ENCODE peak calls at places on chromosomes 12 and 14, in six cellular contexts. One of them, this sample, is unnamed. For H3K9me3, the result is how much of the 10 kb centered on the place peaks cover.

GRCh38 chr14:67999290-67999689 is 179.7 kb downstream of the RAD51B start:
- DNase-seq in mammary epithelial cell: peak
- DNase-seq in ovary: no peak
- DNase-seq in uterus: no peak
- DNase-seq in left ventricle myocardium inferior: no peak
- DNase-seq in A549: no peak
- DNase-seq in this sample: no peak

GRCh38 chr12:53452159-53453077 is 516 bp downstream of the PCBP2 start:
- DNase-seq in uterus: peak
- DNase-seq in mammary epithelial cell: peak
- DNase-seq in A549: peak
- DNase-seq in ovary: peak
- DNase-seq in left ventricle myocardium inferior: peak
- DNase-seq in this sample: peak

GRCh38 chr12:10247659-10248058 is 35.0 kb downstream of the GABARAPL1 start:
- DNase-seq in left ventricle myocardium inferior: no peak
- DNase-seq in mammary epithelial cell: no peak
- DNase-seq in uterus: no peak
- DNase-seq in ovary: no peak
- DNase-seq in A549: no peak
- DNase-seq in this sample: no peak

GRCh38 chr14:91755560-91755959 is 23.7 kb upstream of the CATSPERB start:
- DNase-seq in mammary epithelial cell: peak
- DNase-seq in uterus: no peak
- DNase-seq in left ventricle myocardium inferior: no peak
- DNase-seq in A549: peak
- DNase-seq in ovary: no peak
- DNase-seq in this sample: no peak

GRCh38 chr12:16766736-16767135 is 160.8 kb upstream of the LMO3 start:
- DNase-seq in uterus: no peak
- DNase-seq in mammary epithelial cell: no peak
- DNase-seq in A549: no peak
- DNase-seq in ovary: no peak
- DNase-seq in left ventricle myocardium inferior: no peak
- DNase-seq in this sample: no peak

GRCh38 chr12:76018111-76018510 is 13.5 kb downstream of the PHLDA1 start:
- DNase-seq in uterus: no peak
- DNase-seq in A549: peak
- DNase-seq in mammary epithelial cell: no peak
- DNase-seq in left ventricle myocardium inferior: peak
- DNase-seq in ovary: no peak
- DNase-seq in this sample: peak

GRCh38 chr12:69484428-69484827 is 14.2 kb downstream of the FRS2 start:
- DNase-seq in ovary: no peak
- DNase-seq in left ventricle myocardium inferior: no peak
- DNase-seq in A549: no peak
- DNase-seq in uterus: no peak
- DNase-seq in mammary epithelial cell: no peak
- DNase-seq in this sample: no peak

GRCh38 chr12:108151505-108152178 is 22.6 kb downstream of the WSCD2 start:
- DNase-seq in ovary: no peak
- DNase-seq in A549: no peak
- DNase-seq in uterus: no peak
- DNase-seq in mammary epithelial cell: no peak
- DNase-seq in left ventricle myocardium inferior: no peak
- DNase-seq in this sample: no peak

GRCh38 chr12:42162198-42162597 is 17.5 kb upstream of the GXYLT1 start:
- DNase-seq in mammary epithelial cell: peak
- DNase-seq in left ventricle myocardium inferior: no peak
- DNase-seq in ovary: no peak
- DNase-seq in A549: peak
- DNase-seq in uterus: no peak
- DNase-seq in this sample: no peak

GRCh38 chr14:102238766-102239165 is 66.2 kb downstream of the MOK start:
- DNase-seq in left ventricle myocardium inferior: no peak
- DNase-seq in uterus: no peak
- DNase-seq in ovary: no peak
- DNase-seq in A549: no peak
- DNase-seq in mammary epithelial cell: no peak
- DNase-seq in this sample: no peak

GRCh38 chr12:2616763-2617162 is 178.0 kb upstream of the FKBP4 start:
- DNase-seq in mammary epithelial cell: no peak
- DNase-seq in A549: no peak
- DNase-seq in left ventricle myocardium inferior: no peak
- DNase-seq in uterus: no peak
- DNase-seq in ovary: no peak
- DNase-seq in this sample: no peak

GRCh38 chr12:46693518-46693917 is 132.3 kb downstream of the SLC38A4 start:
- DNase-seq in ovary: no peak
- DNase-seq in A549: no peak
- DNase-seq in mammary epithelial cell: no peak
- DNase-seq in left ventricle myocardium inferior: no peak
- DNase-seq in uterus: no peak
- DNase-seq in this sample: no peak

GRCh38 chr14:63510538-63510937 is 32.6 kb downstream of the PPP2R5E start:
- DNase-seq in A549: no peak
- DNase-seq in mammary epithelial cell: no peak
- DNase-seq in left ventricle myocardium inferior: no peak
- DNase-seq in uterus: no peak
- DNase-seq in ovary: no peak
- DNase-seq in this sample: no peak

GRCh38 chr12:93078092-93078491 is 149.0 kb upstream of the EEA1 start:
- DNase-seq in uterus: no peak
- DNase-seq in left ventricle myocardium inferior: no peak
- DNase-seq in A549: no peak
- DNase-seq in mammary epithelial cell: no peak
- DNase-seq in ovary: no peak
- DNase-seq in this sample: no peak
- H3K27ac ChIP-seq in uterus: no peak
- H3K27ac ChIP-seq in left ventricle myocardium inferior: no peak
- H3K27ac ChIP-seq in A549: no peak
- H3K27ac ChIP-seq in mammary epithelial cell: no peak
- H3K27ac ChIP-seq in ovary: no peak
- H3K27ac ChIP-seq in this sample: no peak

GRCh38 chr14:40733206-40733605 is 873.5 kb upstream of the LRFN5 start:
- DNase-seq in left ventricle myocardium inferior: no peak
- DNase-seq in mammary epithelial cell: no peak
- DNase-seq in A549: no peak
- DNase-seq in ovary: no peak
- DNase-seq in uterus: no peak
- DNase-seq in this sample: no peak
- H3K9me3 ChIP-seq in left ventricle myocardium inferior: under half
- H3K9me3 ChIP-seq in mammary epithelial cell: under half
- H3K9me3 ChIP-seq in A549: under half
- H3K9me3 ChIP-seq in ovary: under half
- H3K9me3 ChIP-seq in uterus: under half
- H3K9me3 ChIP-seq in this sample: under half

GRCh38 chr14:99989032-99989431 is 76.2 kb upstream of the EVL start:
- DNase-seq in mammary epithelial cell: no peak
- DNase-seq in uterus: no peak
- DNase-seq in left ventricle myocardium inferior: no peak
- DNase-seq in A549: no peak
- DNase-seq in ovary: no peak
- DNase-seq in this sample: no peak
- H3K27ac ChIP-seq in mammary epithelial cell: no peak
- H3K27ac ChIP-seq in uterus: no peak
- H3K27ac ChIP-seq in left ventricle myocardium inferior: no peak
- H3K27ac ChIP-seq in A549: no peak
- H3K27ac ChIP-seq in ovary: no peak
- H3K27ac ChIP-seq in this sample: no peak

GRCh38 chr14:105838591-105839424 is 312.4 kb downstream of the TMEM121 start:
- DNase-seq in mammary epithelial cell: no peak
- DNase-seq in ovary: no peak
- DNase-seq in uterus: no peak
- DNase-seq in left ventricle myocardium inferior: no peak
- DNase-seq in A549: no peak
- DNase-seq in this sample: no peak

GRCh38 chr14:105837349-105838063 is 311.1 kb downstream of the TMEM121 start:
- DNase-seq in left ventricle myocardium inferior: no peak
- DNase-seq in ovary: no peak
- DNase-seq in A549: no peak
- DNase-seq in mammary epithelial cell: no peak
- DNase-seq in uterus: no peak
- DNase-seq in this sample: no peak

GRCh38 chr14:105838107-105838506 is 311.7 kb downstream of the TMEM121 start:
- DNase-seq in mammary epithelial cell: no peak
- DNase-seq in ovary: no peak
- DNase-seq in left ventricle myocardium inferior: no peak
- DNase-seq in uterus: no peak
- DNase-seq in A549: no peak
- DNase-seq in this sample: no peak

GRCh38 chr14:105836730-105837129 is 310.3 kb downstream of the TMEM121 start:
- DNase-seq in uterus: no peak
- DNase-seq in left ventricle myocardium inferior: no peak
- DNase-seq in ovary: no peak
- DNase-seq in A549: no peak
- DNase-seq in mammary epithelial cell: no peak
- DNase-seq in this sample: no peak

DNA sequence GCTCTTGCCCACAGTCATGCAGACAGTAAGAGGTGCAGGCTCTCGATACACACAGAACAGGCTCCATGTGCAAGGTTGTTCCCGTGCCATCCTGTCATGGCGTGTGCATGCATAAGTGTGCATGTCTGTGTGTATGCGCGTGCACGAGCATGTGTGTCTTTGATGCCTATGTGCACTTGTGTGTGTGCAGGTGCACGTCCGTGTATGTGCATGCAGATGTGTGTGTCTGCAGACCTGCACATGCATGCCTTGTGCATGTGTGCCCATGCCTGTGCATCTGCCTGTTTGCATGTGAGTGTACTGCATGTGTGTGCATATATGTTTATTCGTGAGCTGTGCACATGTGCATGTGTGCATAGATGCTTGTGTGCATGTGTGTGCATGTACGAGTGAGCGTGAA is 309.8 kb downstream of the TMEM121 start:
- DNase-seq in ovary: no peak
- DNase-seq in A549: no peak
- DNase-seq in left ventricle myocardium inferior: no peak
- DNase-seq in uterus: no peak
- DNase-seq in mammary epithelial cell: no peak
- DNase-seq in this sample: no peak
- H3K9me3 ChIP-seq in ovary: under half
- H3K9me3 ChIP-seq in A549: under half
- H3K9me3 ChIP-seq in left ventricle myocardium inferior: under half
- H3K9me3 ChIP-seq in uterus: under half
- H3K9me3 ChIP-seq in mammary epithelial cell: under half
- H3K9me3 ChIP-seq in this sample: under half

GRCh38 chr14:40340708-40341107 is 908.5 kb upstream of the FBXO33 start:
- DNase-seq in uterus: no peak
- DNase-seq in mammary epithelial cell: no peak
- DNase-seq in ovary: no peak
- DNase-seq in left ventricle myocardium inferior: no peak
- DNase-seq in A549: no peak
- DNase-seq in this sample: no peak
- H3K27ac ChIP-seq in uterus: no peak
- H3K27ac ChIP-seq in mammary epithelial cell: no peak
- H3K27ac ChIP-seq in ovary: no peak
- H3K27ac ChIP-seq in left ventricle myocardium inferior: no peak
- H3K27ac ChIP-seq in A549: no peak
- H3K27ac ChIP-seq in this sample: no peak

DNA sequence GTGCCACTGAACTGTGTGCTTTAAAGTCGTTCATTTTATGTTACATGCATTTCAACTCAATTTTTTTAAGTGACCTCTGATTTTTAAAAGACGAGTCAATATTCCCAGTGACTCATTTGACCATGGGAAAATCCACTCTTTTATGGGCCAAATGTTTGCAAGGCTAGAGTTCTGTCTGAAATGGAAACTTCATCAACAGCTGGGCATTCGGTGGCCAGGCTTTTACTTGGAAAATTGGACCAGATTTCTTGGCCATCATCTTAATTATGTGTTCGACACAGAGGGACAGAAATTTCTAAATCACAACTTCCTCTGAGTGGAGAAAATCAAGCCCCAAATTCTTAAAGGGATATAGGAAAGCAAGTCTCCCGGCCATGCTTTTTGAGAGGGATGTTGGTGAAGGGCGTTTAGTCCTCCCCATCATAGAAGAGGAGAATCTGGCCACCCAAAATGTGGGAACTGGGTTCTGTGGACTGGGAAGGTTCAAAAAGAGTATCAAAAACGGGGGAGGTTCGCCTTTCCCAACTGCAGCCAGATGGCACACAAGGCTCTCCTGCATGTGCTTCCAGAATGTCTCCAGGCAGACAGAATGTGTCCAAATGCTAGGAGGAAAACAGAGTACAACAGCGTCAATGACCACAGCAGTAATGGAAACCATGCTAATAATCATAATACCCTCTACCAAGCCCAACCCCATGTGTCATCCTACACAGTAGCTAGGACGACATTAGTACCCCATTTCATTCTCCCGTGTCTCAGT is 40.8 kb upstream of the FZD10 start:
- DNase-seq in ovary: no peak
- DNase-seq in left ventricle myocardium inferior: no peak
- DNase-seq in A549: no peak
- DNase-seq in uterus: no peak
- DNase-seq in mammary epithelial cell: no peak
- DNase-seq in this sample: no peak
- H3K9me3 ChIP-seq in ovary: under half
- H3K9me3 ChIP-seq in left ventricle myocardium inferior: under half
- H3K9me3 ChIP-seq in A549: under half
- H3K9me3 ChIP-seq in uterus: under half
- H3K9me3 ChIP-seq in mammary epithelial cell: under half
- H3K9me3 ChIP-seq in this sample: under half

This sample was measured in right cardiac atrium.